ENCODE peak calls at places on chromosomes 2 and 18, in five cellular contexts. Q is naive thymus-derived CD4-positive, alpha-beta T cell; W is HCT116; F is pancreas; A is Peyer's patch. I is an unnamed sample. For H3K36me3 and H3K27me3, the result is how much of the 10 kb centered on the place peaks cover.

GRCh38 chr2:12663306-12664037 is 53.3 kb upstream of the TRIB2 start:
- DNase-seq in Q (no peak), W (no peak), F (no peak), A (no peak), I (no peak)

GRCh38 chr2:171568085-171568484 is 45.8 kb downstream of the CYBRD1 start:
- DNase-seq in Q (no peak), W (no peak), F (no peak), A (no peak), I (no peak)

GRCh38 chr2:47638430-47638829 is 144.5 kb upstream of the MSH6 start:
- DNase-seq in Q (no peak), W (no peak), F (no peak), A (peak), I (no peak)

GRCh38 chr2:230754200-230754599 is 41.6 kb downstream of the CAB39 start:
- DNase-seq in Q (no peak), W (no peak), F (no peak), A (no peak), I (no peak)

GRCh38 chr2:121360566-121361300 is 75.7 kb upstream of the TFCP2L1 start:
- DNase-seq in Q (no peak), W (no peak), F (peak), A (peak), I (no peak)

GRCh38 chr2:163528640-163529217 is 207.1 kb downstream of the FIGN start:
- DNase-seq in Q (no peak), W (no peak), F (no peak), A (no peak), I (no peak)

GRCh38 chr18:23938046-23938756 is 76.4 kb upstream of the TTC39C start:
- DNase-seq in Q (no peak), W (no peak), F (no peak), A (no peak), I (no peak)

GRCh38 chr2:202545523-202545922 is 89.2 kb upstream of the FAM117B start:
- DNase-seq in Q (no peak), W (no peak), F (no peak), A (no peak), I (no peak)

GRCh38 chr2:3299703-3300102 is 77.9 kb downstream of the EIPR1 start:
- DNase-seq in Q (no peak), W (no peak), F (no peak), A (no peak), I (no peak)

GRCh38 chr2:61799054-61799453 is 54.8 kb downstream of the FAM161A start:
- DNase-seq in Q (no peak), W (no peak), F (no peak), A (no peak), I (no peak)

GRCh38 chr2:186883666-186884065 is 34.7 kb upstream of the ZSWIM2 start:
- DNase-seq in Q (no peak), W (no peak), F (no peak), A (no peak), I (no peak)

GRCh38 chr18:68533641-68534040 is 181.3 kb downstream of the TMX3 start:
- DNase-seq in Q (no peak), W (no peak), F (no peak), A (no peak), I (no peak)

GRCh38 chr2:100405403-100406119 is 11.9 kb downstream of the CHST10 start:
- DNase-seq in Q (no peak), W (no peak), F (no peak), A (no peak), I (no peak)

GRCh38 chr2:36670881-36671595 is 25.5 kb upstream of the VIT start:
- DNase-seq in Q (no peak), W (no peak), F (no peak), A (no peak), I (no peak)

GRCh38 chr18:40056085-40056484 is 1898.9 kb upstream of the PIK3C3 start:
- DNase-seq in Q (no peak), W (no peak), F (no peak), A (no peak), I (no peak)

GRCh38 chr18:45958730-45959129 is 8.4 kb downstream of the EPG5 start:
- DNase-seq in Q (no peak), W (no peak), F (no peak), A (no peak), I (no peak)

GRCh38 chr2:163248321-163249090 is 409.9 kb upstream of the KCNH7 start:
- DNase-seq in Q (no peak), W (no peak), F (no peak), A (no peak), I (no peak)

GRCh38 chr2:181305151-181306123 is 151.7 kb upstream of the ITGA4 start:
- DNase-seq in Q (no peak), W (no peak), F (no peak), A (peak), I (no peak)

GRCh38 chr18:44067201-44067600 is 613.5 kb upstream of the SETBP1 start:
- DNase-seq in Q (no peak), W (no peak), F (no peak), A (no peak), I (no peak)

GRCh38 chr2:177893880-177894279 is 178.7 kb downstream of the PDE11A start:
- DNase-seq in Q (no peak), W (no peak), F (no peak), A (no peak), I (no peak)

GRCh38 chr2:177888581-177888980 is 184.0 kb downstream of the PDE11A start:
- DNase-seq in Q (no peak), W (no peak), F (no peak), A (no peak), I (no peak)

GRCh38 chr2:177894546-177894945 is 178.0 kb downstream of the PDE11A start:
- DNase-seq in Q (no peak), W (no peak), F (no peak), A (no peak), I (no peak)

GRCh38 chr2:177889812-177890460 is 182.6 kb downstream of the PDE11A start:
- DNase-seq in Q (no peak), W (no peak), F (no peak), A (no peak), I (no peak)

GRCh38 chr2:177891533-177891932 is 181.0 kb downstream of the PDE11A start:
- DNase-seq in Q (no peak), W (no peak), F (no peak), A (no peak), I (no peak)
- H3K36me3 ChIP-seq in Q (under half), W (under half), F (under half), A (under half), I (under half)

GRCh38 chr2:240649331-240649730 is 24.1 kb downstream of the GPR35 start:
- DNase-seq in Q (no peak), W (no peak), F (no peak), A (no peak), I (no peak)
- H3K27me3 ChIP-seq in Q (under half), W (under half), F (under half), A (under half), I (under half)

GRCh38 chr18:12327510-12328178 is 19.6 kb downstream of the TUBB6 start:
- DNase-seq in Q (peak), W (peak), F (peak), A (peak), I (peak)
- H3K36me3 ChIP-seq in Q (under half), W (under half), F (under half), A (under half), I (under half)

DNA sequence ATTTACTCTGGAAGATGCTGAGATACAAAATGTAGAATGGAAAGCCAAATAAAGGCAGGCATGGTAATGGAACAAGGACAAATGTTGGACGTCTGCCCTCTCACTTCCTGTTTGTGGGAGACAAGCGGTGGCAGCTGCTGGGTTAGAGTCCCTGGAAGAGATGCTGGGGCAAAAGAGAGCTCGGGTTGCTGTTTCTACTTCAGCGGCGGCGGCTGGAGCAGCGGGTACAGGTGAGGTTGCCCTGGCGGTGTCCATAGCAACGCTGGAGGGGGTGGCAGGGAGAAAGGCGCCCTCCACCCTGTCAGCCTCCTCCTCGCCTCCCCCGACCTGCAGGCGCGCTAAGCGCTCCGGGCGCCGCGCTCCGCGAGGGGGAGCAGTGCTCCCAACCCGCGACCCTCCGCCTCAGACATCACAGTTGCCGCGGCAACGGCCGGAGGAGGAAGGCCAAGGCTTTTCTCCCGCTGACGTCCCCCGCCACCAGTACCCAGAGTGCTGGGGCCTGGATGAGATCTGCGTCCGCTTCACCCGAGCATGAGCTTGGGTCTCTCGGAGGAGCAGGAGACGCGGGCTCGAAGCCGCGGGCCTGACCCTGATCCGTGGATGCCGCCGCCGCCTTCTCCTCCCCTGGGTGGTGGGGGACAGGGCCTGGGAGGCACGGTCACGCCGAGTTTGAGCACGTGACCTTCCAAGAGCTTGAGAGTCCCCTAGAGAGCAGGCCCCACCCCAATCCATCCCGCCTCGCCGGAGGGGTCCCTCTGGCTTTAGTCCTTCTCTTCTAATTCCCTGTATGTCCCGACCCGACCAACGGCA is 65.6 kb downstream of the NOL4 start:
- DNase-seq in Q (no peak), W (no peak), F (peak), A (no peak), I (no peak)
- H3K27me3 ChIP-seq in Q (under half), W (under half), F (under half), A (under half), I (under half)

GRCh38 chr18:13796515-13796914 is 27.4 kb upstream of the MC5R start:
- DNase-seq in Q (no peak), W (no peak), F (no peak), A (no peak), I (no peak)
- H3K36me3 ChIP-seq in Q (under half), W (under half), F (under half), A (under half), I (under half)

GRCh38 chr2:176174382-176174834 is 14.1 kb upstream of the HOXD1 start:
- DNase-seq in Q (no peak), W (no peak), F (no peak), A (no peak), I (no peak)

GRCh38 chr2:176172007-176172747 is 15.1 kb downstream of the HOXD3 start:
- DNase-seq in Q (no peak), W (no peak), F (no peak), A (no peak), I (no peak)

GRCh38 chr2:176173679-176174381 is 14.6 kb upstream of the HOXD1 start:
- DNase-seq in Q (no peak), W (no peak), F (no peak), A (no peak), I (no peak)

GRCh38 chr2:176171331-176172006 is 14.4 kb downstream of the HOXD3 start:
- DNase-seq in Q (no peak), W (no peak), F (no peak), A (no peak), I (no peak)

GRCh38 chr2:176172748-176173586 is 15.5 kb upstream of the HOXD1 start:
- DNase-seq in Q (no peak), W (no peak), F (no peak), A (no peak), I (no peak)
- H3K27me3 ChIP-seq in Q (under half), W (under half), F (under half), A (under half), I (under half)

GRCh38 chr2:26230806-26231205 is 13.6 kb downstream of the HADHA start:
- DNase-seq in Q (no peak), W (no peak), F (no peak), A (no peak), I (no peak)
- H3K36me3 ChIP-seq in Q (half or more), W (under half), F (under half), A (under half), I (half or more)

I was measured in effector memory CD4-positive, alpha-beta T cell.